ENCODE peak calls at places on chromosomes 4 and X, in seven cellular contexts. I is esophagus squamous epithelium, D is NB4, A is body of pancreas, W is lower leg skin, O is transverse colon, B is suprapubic skin. M is an unnamed sample.

GRCh38 chr4:41990029-41990382 is 324 bp upstream of the SLC30A9 start:
- DNase-seq in I (no peak), D (no peak), A (no peak), W (no peak), O (no peak), B (no peak), M (no peak)

GRCh38 chr4:25658357-25658771 is 2.7 kb downstream of the SLC34A2 start:
- DNase-seq in I (no peak), D (no peak), A (no peak), W (no peak), O (no peak), B (no peak), M (no peak)

GRCh38 chr4:98203406-98204235 is 57.6 kb upstream of the RAP1GDS1 start:
- DNase-seq in I (no peak), D (peak), A (no peak), W (no peak), O (no peak), B (no peak), M (no peak)

GRCh38 chr4:169663894-169664293 is 43.5 kb downstream of the CLCN3 start:
- DNase-seq in I (no peak), D (no peak), A (no peak), W (no peak), O (no peak), B (no peak), M (no peak)

GRCh38 chr4:83724488-83725060 is 188.7 kb downstream of the GPAT3 start:
- DNase-seq in I (no peak), D (no peak), A (no peak), W (no peak), O (no peak), B (no peak), M (no peak)

GRCh38 chrX:74297766-74298165 is 6.2 kb upstream of the ZCCHC13 start:
- DNase-seq in I (no peak), D (no peak), A (no peak), W (no peak), O (no peak), B (no peak), M (no peak)

GRCh38 chr4:111475001-111475400 is 670.3 kb upstream of the FAM241A start:
- DNase-seq in I (no peak), D (peak), A (no peak), W (no peak), O (peak), B (no peak), M (no peak)

GRCh38 chr4:51840791-51841190 is 2.2 kb upstream of the DCUN1D4 start:
- DNase-seq in I (no peak), D (no peak), A (no peak), W (no peak), O (no peak), B (no peak), M (no peak)

GRCh38 chrX:136336623-136337022 is 35.9 kb downstream of the ADGRG4 start:
- DNase-seq in I (no peak), D (peak), A (no peak), W (no peak), O (no peak), B (no peak), M (no peak)

GRCh38 chr4:143381171-143382118 is 44.8 kb downstream of the GAB1 start:
- DNase-seq in I (no peak), D (no peak), A (peak), W (peak), O (peak), B (peak), M (peak)
- TF ChIP-seq POLR2A in I (no peak), D (no peak), A (no peak), W (no peak), O (no peak), B (no peak), M (peak)

GRCh38 chr4:96056346-96056934 is 216.5 kb downstream of the PDHA2 start:
- DNase-seq in I (no peak), D (no peak), A (no peak), W (peak), O (no peak), B (no peak), M (no peak)

GRCh38 chr4:96052827-96053226 is 212.9 kb downstream of the PDHA2 start:
- DNase-seq in I (no peak), D (no peak), A (no peak), W (no peak), O (no peak), B (no peak), M (no peak)
- H3K4me3 ChIP-seq in I (no peak), D (no peak), A (no peak), W (no peak), O (no peak), B (no peak), M (no peak)

GRCh38 chr4:113411496-113411938 is 350.0 kb downstream of the CAMK2D start:
- DNase-seq in I (no peak), D (no peak), A (peak), W (no peak), O (no peak), B (no peak), M (no peak)
- TF ChIP-seq CTCF in I (no peak), D (no peak), A (no peak), W (no peak), O (no peak), B (no peak), M (no peak)

GRCh38 chr4:5758741-5759140 is 47.7 kb downstream of the EVC start:
- DNase-seq in I (no peak), D (no peak), A (no peak), W (peak), O (no peak), B (no peak), M (no peak)
- TF ChIP-seq POLR2A in I (no peak), D (no peak), A (no peak), W (no peak), O (no peak), B (no peak), M (no peak)

DNA sequence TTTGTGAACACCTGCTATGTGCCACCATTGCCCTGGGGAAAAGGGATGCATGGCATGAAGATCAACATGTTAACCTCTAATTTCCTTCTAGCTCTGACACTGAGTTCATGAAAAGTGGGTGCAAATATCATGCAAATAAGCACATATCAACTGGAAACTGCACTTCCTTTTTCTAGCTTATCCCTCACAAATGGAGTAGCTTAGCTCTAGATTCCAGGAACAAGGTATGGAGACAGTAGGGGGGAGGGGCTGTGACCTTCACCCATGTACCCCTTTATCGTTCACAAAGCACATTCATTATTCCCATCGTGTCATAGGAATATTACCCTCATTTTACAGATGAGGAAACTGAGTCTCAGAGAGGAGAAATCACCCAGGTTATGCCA is 37.4 kb downstream of the STARD8 start:
- DNase-seq in I (no peak), D (peak), A (no peak), W (no peak), O (no peak), B (no peak), M (no peak)
- H3K4me3 ChIP-seq in I (no peak), D (peak), A (no peak), W (no peak), O (no peak), B (no peak), M (no peak)

GRCh38 chrX:50973199-50973598 is 62.7 kb downstream of the BMP15 start:
- DNase-seq in I (no peak), D (no peak), A (no peak), W (no peak), O (no peak), B (no peak), M (no peak)

GRCh38 chrX:50980251-50980650 is 69.7 kb downstream of the BMP15 start:
- DNase-seq in I (no peak), D (no peak), A (no peak), W (no peak), O (no peak), B (no peak), M (no peak)

DNA sequence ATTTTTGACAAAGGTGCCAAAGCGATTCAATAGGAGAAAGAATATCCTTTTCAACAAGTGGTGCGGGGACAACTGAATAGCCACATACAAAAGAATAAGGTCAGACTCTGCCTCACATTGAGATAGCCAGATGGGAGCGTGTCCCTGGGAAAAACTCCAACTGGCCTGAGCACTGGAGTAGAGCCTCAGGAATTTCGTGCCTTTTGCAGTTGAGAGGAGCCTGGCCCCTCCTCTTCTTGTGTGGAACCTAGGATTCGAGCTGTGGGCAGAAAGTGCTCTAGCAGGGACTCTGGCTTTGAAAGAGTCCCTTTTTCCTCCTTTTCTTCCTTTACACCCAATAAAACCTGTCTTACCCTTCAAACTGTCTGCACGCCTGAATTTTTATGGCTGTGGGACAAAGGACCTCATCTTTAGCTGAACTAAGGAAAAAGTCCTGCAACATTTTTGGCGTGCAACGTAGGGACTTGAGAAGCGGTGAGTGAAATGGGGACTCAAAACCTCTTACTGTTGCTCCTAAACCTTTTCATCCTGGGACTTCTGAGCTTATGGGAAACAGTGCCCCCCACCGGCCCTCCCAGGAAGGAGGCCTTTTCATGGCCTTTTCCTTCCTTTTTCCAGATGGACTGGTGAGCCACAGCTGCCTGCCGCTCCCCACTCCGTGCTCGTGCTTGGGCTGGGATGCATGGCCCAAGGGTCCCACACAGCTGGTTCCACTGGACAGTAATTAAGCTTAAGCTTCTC is 68.6 kb downstream of the BMP15 start:
- DNase-seq in I (no peak), D (no peak), A (peak), W (no peak), O (no peak), B (no peak), M (no peak)
- TF ChIP-seq CTCF in I (no peak), D (no peak), A (no peak), W (no peak), O (no peak), B (no peak), M (no peak)